ENCODE peak calls at places on chromosomes 7 and 10, in ten cellular contexts. Y is mesothelial cell of epicardium; B is AG09309; G is body of pancreas; O is endothelial cell; N is fibroblast of lung; U is GM13976; V is CD8-positive, alpha-beta T cell; K is A549; S is heart left ventricle. C is an unnamed sample.

GRCh38 chr10:107011992-107012391 is 152.5 kb downstream of the SORCS1 start:
- DNase-seq in O (no peak), G (no peak), Y (no peak), N (no peak), B (no peak), S (no peak), V (no peak), K (no peak), U (no peak), C (no peak)

GRCh38 chr7:41574377-41574776 is 128.5 kb downstream of the INHBA start:
- DNase-seq in G (no peak), K (no peak), U (no peak), B (peak; percentile 8), V (no peak), S (no peak), Y (no peak), N (peak; percentile 57), O (no peak), C (peak; percentile 80)

GRCh38 chr7:34060548-34060947 is 155.2 kb downstream of the BMPER start:
- DNase-seq in K (peak; percentile 24), U (no peak), G (no peak), Y (no peak), N (peak; percentile 66), V (no peak), S (no peak), O (no peak), B (peak; percentile 55), C (peak; percentile 83)

GRCh38 chr7:191105-192034 is 1.0 kb upstream of the FAM20C start:
- DNase-seq in S (peak; percentile 51), B (peak; percentile 68), G (peak; percentile 41), K (peak; percentile 35), Y (no peak), U (no peak), V (no peak), O (no peak), N (peak; percentile 95), C (peak; percentile 63)

GRCh38 chr10:108904163-108904878 is 1019.0 kb downstream of the XPNPEP1 start:
- DNase-seq in K (no peak), O (no peak), V (no peak), U (no peak), B (no peak), S (no peak), Y (no peak), G (peak; percentile 9), N (peak; percentile 52), C (peak; percentile 1)

GRCh38 chr7:65800890-65801341 is 72.0 kb upstream of the VKORC1L1 start:
- DNase-seq in N (no peak), V (no peak), S (no peak), U (no peak), B (no peak), K (no peak), G (no peak), O (peak; percentile 35), Y (no peak), C (no peak)

GRCh38 chr7:50304158-50304910 is at the start of gene IKZF1:
- DNase-seq in Y (no peak), K (no peak), G (peak; percentile 43), V (peak; percentile 67), S (peak; percentile 70), U (peak; percentile 59), O (peak; percentile 53), N (no peak), B (no peak), C (no peak)

GRCh38 chr7:5620459-5620881 is 161.0 kb downstream of the RNF216 start:
- DNase-seq in N (no peak), V (no peak), Y (no peak), G (no peak), U (no peak), O (no peak), B (no peak), S (no peak), K (no peak), C (no peak)

DNA sequence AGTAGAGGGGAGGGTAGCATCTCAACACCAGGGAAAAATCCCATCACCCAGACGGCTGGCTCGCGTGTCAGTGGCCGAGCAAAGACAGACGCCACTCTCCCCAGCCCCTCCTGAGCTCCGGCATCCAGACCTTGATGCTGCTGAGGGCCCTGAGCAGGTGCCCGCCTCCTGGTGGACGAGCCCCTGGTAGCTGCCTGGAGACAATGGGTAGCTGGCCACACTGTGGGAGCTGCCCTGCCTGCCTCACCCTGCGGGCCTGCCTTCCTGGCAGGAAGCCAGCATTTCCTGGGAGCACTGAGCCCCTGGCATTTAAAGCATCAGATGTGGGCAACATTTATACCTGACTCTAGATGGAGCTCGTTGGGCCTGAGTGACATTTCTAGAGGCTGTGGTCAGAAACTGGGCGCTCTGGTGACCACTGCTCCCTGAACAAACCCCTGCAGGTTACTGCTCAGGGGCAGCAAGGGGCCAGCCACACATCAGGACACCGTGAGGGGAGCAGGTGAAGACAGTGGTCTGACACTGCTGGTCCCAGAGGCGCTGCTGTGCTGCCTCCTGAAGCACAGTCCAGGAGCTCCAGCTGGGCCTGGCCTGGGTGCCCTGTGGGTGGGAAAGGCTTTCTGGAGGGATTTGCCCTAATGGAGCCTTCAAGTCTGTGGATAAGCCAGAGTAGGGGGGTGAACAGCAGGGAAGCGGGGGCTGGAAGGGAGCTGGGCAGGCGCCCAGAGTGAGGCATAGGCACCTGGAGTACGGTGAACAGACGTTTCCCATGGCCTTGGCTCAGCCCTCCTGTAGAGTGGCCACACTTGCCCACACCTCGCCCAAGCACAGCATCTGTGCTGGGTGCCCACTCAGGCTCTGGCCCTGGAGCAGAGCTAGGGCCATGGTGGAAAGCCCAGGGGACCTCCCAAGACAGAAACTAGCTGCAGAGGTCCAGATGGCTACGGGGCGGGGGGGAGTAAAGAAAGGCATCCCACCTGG is 138.7 kb downstream of the MAPK8 start:
- DNase-seq in Y (no peak), S (peak; percentile 16), K (no peak), G (no peak), N (no peak), V (no peak), B (no peak), U (peak; percentile 26), O (no peak), C (peak; percentile 23)
- TF ChIP-seq CTCF in Y (no peak), S (no peak), K (no peak), G (no peak), N (no peak), V (no peak), B (no peak), U (no peak), O (no peak), C (peak; percentile 13)

GRCh38 chr10:22338260-22338894 is 6.9 kb upstream of the SPAG6 start:
- DNase-seq in N (no peak), K (no peak), B (no peak), U (no peak), G (no peak), V (no peak), Y (no peak), S (no peak), O (no peak), C (no peak)

GRCh38 chr10:22334414-22335203 is 10.7 kb upstream of the SPAG6 start:
- DNase-seq in S (no peak), O (peak; percentile 56), K (no peak), N (no peak), Y (peak; percentile 40), U (no peak), B (no peak), G (no peak), V (no peak), C (no peak)

GRCh38 chr10:22333667-22334282 is 11.5 kb upstream of the SPAG6 start:
- DNase-seq in V (no peak), K (no peak), G (no peak), U (no peak), S (no peak), Y (no peak), O (no peak), N (no peak), B (no peak), C (no peak)

GRCh38 chr10:22333167-22333566 is 12.1 kb upstream of the SPAG6 start:
- DNase-seq in N (no peak), G (no peak), B (no peak), Y (no peak), K (no peak), U (no peak), V (peak; percentile 33), S (no peak), O (no peak), C (no peak)

DNA sequence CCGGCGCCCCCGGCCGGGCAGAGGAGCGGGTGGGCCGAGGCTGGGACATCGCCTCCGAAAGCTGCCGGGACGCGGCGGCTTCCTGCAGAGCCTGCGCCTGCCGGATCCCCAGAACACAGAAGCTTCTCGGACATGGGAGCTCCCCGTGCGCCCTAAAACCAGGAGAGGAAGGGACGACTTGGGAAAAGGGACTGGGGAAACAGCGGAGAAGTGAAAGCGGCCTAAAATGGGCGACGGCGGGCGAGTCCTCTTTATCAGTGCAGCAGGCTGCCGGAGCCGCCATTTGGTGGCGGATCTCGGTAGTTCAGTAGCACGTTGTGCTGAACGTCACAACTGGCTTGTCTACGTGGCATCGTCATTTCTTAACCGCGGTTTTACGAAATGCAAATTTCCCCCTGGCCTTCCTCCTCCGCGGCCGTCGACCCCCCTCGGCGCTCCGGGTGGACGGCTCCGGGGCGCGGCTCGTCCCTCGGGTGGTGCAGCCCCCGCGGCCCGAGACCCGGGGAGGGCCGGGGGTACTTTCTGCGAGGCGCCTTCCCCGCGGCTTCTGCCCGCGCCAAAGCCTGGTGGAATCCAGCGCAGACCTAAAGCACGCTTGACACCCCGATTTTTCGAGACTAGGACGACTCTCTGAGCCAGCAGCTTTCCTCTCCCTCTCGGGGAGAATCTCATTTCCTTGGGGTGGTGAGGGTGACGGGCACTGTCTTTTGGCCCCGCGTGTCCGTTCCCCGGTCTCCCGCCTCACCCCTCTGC is 9.9 kb upstream of the SPAG6 start:
- DNase-seq in S (peak; percentile 49), N (peak; percentile 58), Y (no peak), U (peak; percentile 83), K (peak; percentile 52), G (peak; percentile 65), O (no peak), B (no peak), V (peak; percentile 64), C (no peak)
- TF ChIP-seq CTCF in S (no peak), N (no peak), Y (no peak), U (no peak), K (no peak), G (peak; percentile 27), O (no peak), B (peak; percentile 6), V (no peak), C (peak; percentile 12)

DNA sequence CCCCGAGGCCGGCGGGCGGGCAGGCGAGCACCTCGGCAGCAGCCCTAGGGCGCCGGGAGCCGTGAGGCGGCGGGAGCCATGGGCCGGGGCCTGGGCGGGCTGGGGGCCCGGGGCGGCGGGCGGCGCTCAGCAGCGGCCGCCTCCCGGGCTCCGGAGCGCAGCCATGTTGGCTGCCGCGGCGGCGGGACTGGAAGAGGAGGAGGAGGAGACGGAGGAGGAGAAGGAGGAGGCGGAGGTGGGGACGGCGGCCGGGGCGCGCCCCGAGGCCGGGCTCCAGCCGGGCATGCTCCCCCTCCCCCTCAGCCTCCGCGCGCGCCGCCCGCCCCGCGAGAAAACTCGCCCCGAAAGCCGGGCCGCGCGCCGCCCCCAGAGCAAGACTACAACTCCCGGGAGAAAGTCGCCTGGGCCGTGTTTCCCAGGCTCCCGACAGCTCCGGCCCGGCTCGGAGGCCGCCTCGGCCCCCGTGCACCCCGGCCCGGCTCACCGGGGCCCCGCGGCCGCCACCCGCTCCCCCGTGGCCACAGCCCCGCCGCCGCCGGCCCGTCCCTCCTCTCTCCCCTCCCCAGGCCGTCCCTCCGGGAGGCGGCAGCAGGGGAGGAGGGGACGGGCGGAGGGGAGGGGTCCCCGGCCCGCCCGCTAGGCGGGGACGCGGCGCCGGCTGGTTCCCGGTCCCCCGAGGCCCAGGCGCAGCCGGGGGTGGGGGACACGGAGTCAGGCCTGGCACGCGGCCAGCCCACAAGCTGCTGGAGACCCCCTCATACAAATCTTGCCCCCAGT is at the start of gene DLG5:
- DNase-seq in O (peak; percentile 50), V (no peak), G (peak; percentile 74), U (peak; percentile 73), S (peak; percentile 71), Y (peak; percentile 36), K (no peak), N (peak; percentile 59), B (no peak), C (peak; percentile 46)
- TF ChIP-seq CTCF in O (peak; percentile 41), V (no peak), G (peak; percentile 20), U (no peak), S (no peak), Y (no peak), K (no peak), N (no peak), B (no peak), C (peak; percentile 18)

GRCh38 chr10:104123397-104123796 is 1.4 kb downstream of the SFR1 start:
- DNase-seq in K (peak; percentile 38), B (no peak), U (peak; percentile 27), O (no peak), N (no peak), S (no peak), Y (no peak), V (no peak), G (no peak), C (peak; percentile 32)
- TF ChIP-seq CTCF in K (peak; percentile 84), B (peak; percentile 44), U (peak; percentile 15), O (no peak), N (peak; percentile 40), S (no peak), Y (no peak), V (no peak), G (no peak), C (peak; percentile 74)